ENCODE peak calls at places on chromosomes 6 and 20, in eight cellular contexts. J is RWPE1; R is DMS79; U is naive B cell; H is activated T-cell treated with anti-CD3 and anti-CD28 coated beads, Interleukin-2, amount 50 U/mL, for 72 hours; P is frontal cortex; E is cardiac muscle cell; K is RPMI7951. Y is an unnamed sample.

GRCh38 chr6:47047479-47048411 is 5.6 kb upstream of the ADGRF1 start:
- DNase-seq in R (peak; percentile 55), P (no peak), U (peak; percentile 14), E (peak; percentile 80), K (peak; percentile 98), J (peak; percentile 41), H (peak; percentile 17), Y (peak; percentile 87)

GRCh38 chr6:113185299-113185698 is 671.8 kb upstream of the MARCKS start:
- DNase-seq in E (peak; percentile 6), R (no peak), K (peak; percentile 34), P (no peak), H (no peak), U (no peak), J (no peak), Y (peak; percentile 25)

GRCh38 chr20:4068708-4069107 is 53.4 kb upstream of the RNF24 start:
- DNase-seq in E (peak; percentile 61), R (no peak), K (peak; percentile 63), H (no peak), U (no peak), J (peak; percentile 51), P (no peak), Y (no peak)

GRCh38 chr6:78231002-78231401 is 578.2 kb downstream of the MEI4 start:
- DNase-seq in U (no peak), H (no peak), P (no peak), R (no peak), E (no peak), K (no peak), J (no peak), Y (no peak)

GRCh38 chr6:106197441-106197840 is 111.3 kb downstream of the PRDM1 start:
- DNase-seq in R (no peak), J (no peak), E (no peak), P (no peak), H (no peak), K (no peak), U (no peak), Y (no peak)

GRCh38 chr6:142459267-142459666 is 157.5 kb downstream of the ADGRG6 start:
- DNase-seq in U (no peak), E (peak; percentile 11), H (no peak), R (no peak), P (no peak), K (peak; percentile 27), J (no peak), Y (no peak)

GRCh38 chr6:5671162-5671561 is 335.6 kb downstream of the NRN1 start:
- DNase-seq in P (no peak), J (peak; percentile 42), R (no peak), H (peak; percentile 7), K (no peak), U (peak; percentile 19), E (peak; percentile 77), Y (peak; percentile 15)

GRCh38 chr6:16914184-16914583 is 152.9 kb upstream of the ATXN1 start:
- DNase-seq in P (no peak), U (no peak), J (no peak), R (no peak), E (no peak), K (no peak), H (no peak), Y (no peak)

GRCh38 chr6:168217216-168217879 is 102.2 kb downstream of the DACT2 start:
- DNase-seq in U (no peak), E (no peak), H (no peak), J (no peak), K (no peak), R (no peak), P (no peak), Y (no peak)

GRCh38 chr6:33929575-33930288 is 125.9 kb upstream of the MLN start:
- DNase-seq in U (no peak), H (no peak), K (peak; percentile 32), R (no peak), J (no peak), P (no peak), E (no peak), Y (no peak)

GRCh38 chr6:168302534-168302933 is 17.0 kb downstream of the DACT2 start:
- DNase-seq in H (no peak), J (no peak), E (peak; percentile 33), K (no peak), U (no peak), R (no peak), P (no peak), Y (no peak)

GRCh38 chr6:90107721-90108364 is 188.8 kb downstream of the BACH2 start:
- DNase-seq in U (peak; percentile 46), J (no peak), H (peak; percentile 49), P (no peak), E (no peak), R (no peak), K (no peak), Y (no peak)